ENCODE peak calls at places on chromosomes 3 and 15, in eight cellular contexts. V, F, B, Y, P, R, Q and H are unnamed samples.

GRCh38 chr15:66405007-66405406 is 18.3 kb downstream of the MAP2K1 start:
- DNase-seq in V (no peak), F (peak; percentile 16), B (no peak), Y (no peak), P (no peak), R (no peak), Q (no peak), H (no peak)

GRCh38 chr3:13866406-13866965 is 13.4 kb downstream of the WNT7A start:
- DNase-seq in V (no peak), F (no peak), B (no peak), Y (no peak), P (no peak), R (no peak), Q (no peak), H (peak; percentile 52)

GRCh38 chr15:95347846-95348245 is 982.7 kb upstream of the NR2F2 start:
- DNase-seq in V (no peak), F (peak; percentile 50), B (no peak), Y (no peak), P (no peak), R (no peak), Q (no peak), H (no peak)

GRCh38 chr3:125080077-125080476 is 24.3 kb upstream of the HEG1 start:
- DNase-seq in V (no peak), F (no peak), B (no peak), Y (no peak), P (no peak), R (no peak), Q (no peak), H (no peak)

GRCh38 chr3:155963557-155963956 is 93.1 kb downstream of the GMPS start:
- DNase-seq in V (peak; percentile 53), F (no peak), B (no peak), Y (no peak), P (no peak), R (no peak), Q (no peak), H (no peak)

GRCh38 chr15:73388256-73388781 is 19.6 kb upstream of the HCN4 start:
- DNase-seq in V (peak; percentile 77), F (peak; percentile 71), B (peak; percentile 47), Y (peak; percentile 44), P (peak; percentile 78), R (no peak), Q (no peak), H (no peak)

GRCh38 chr3:123374016-123374415 is 74.9 kb downstream of the ADCY5 start:
- DNase-seq in V (no peak), F (peak; percentile 26), B (peak; percentile 38), Y (no peak), P (no peak), R (no peak), Q (no peak), H (peak; percentile 14)

GRCh38 chr3:44795197-44795596 is 33.6 kb downstream of the KIF15 start:
- DNase-seq in V (peak; percentile 3), F (peak; percentile 51), B (no peak), Y (no peak), P (no peak), R (no peak), Q (no peak), H (no peak)

GRCh38 chr15:62894322-62895085 is 148.0 kb upstream of the TPM1 start:
- DNase-seq in V (no peak), F (peak; percentile 44), B (no peak), Y (no peak), P (no peak), R (no peak), Q (no peak), H (no peak)

GRCh38 chr3:197580253-197580691 is 24.5 kb upstream of the BDH1 start:
- DNase-seq in V (no peak), F (peak; percentile 72), B (no peak), Y (no peak), P (no peak), R (no peak), Q (no peak), H (no peak)

GRCh38 chr3:129461461-129462146 is 21.6 kb downstream of the IFT122 start:
- DNase-seq in V (peak; percentile 79), F (peak; percentile 10), B (no peak), Y (peak; percentile 83), P (no peak), R (no peak), Q (no peak), H (no peak)

GRCh38 chr3:183488343-183488742 is 59.9 kb upstream of the MCF2L2 start:
- DNase-seq in V (no peak), F (peak; percentile 21), B (no peak), Y (no peak), P (no peak), R (no peak), Q (no peak), H (no peak)

GRCh38 chr3:124964432-124964831 is 29.9 kb upstream of the MUC13 start:
- DNase-seq in V (peak; percentile 34), F (no peak), B (no peak), Y (no peak), P (no peak), R (no peak), Q (peak; percentile 34), H (no peak)

GRCh38 chr3:70090322-70090913 is 90.9 kb downstream of the SAMMSON start:
- DNase-seq in V (peak; percentile 35), F (no peak), B (no peak), Y (peak; percentile 13), P (no peak), R (no peak), Q (no peak), H (no peak)

GRCh38 chr3:39127296-39127906 is 19.9 kb downstream of the TTC21A start:
- DNase-seq in V (no peak), F (no peak), B (no peak), Y (no peak), P (no peak), R (no peak), Q (no peak), H (peak; percentile 71)

GRCh38 chr3:39122811-39123210 is 15.3 kb downstream of the TTC21A start:
- DNase-seq in V (no peak), F (no peak), B (no peak), Y (no peak), P (no peak), R (no peak), Q (no peak), H (no peak)

GRCh38 chr3:39126532-39127071 is 19.1 kb downstream of the TTC21A start:
- DNase-seq in V (peak; percentile 81), F (peak; percentile 89), B (no peak), Y (peak; percentile 74), P (no peak), R (no peak), Q (no peak), H (peak; percentile 56)

GRCh38 chr3:39125837-39126500 is 18.5 kb downstream of the TTC21A start:
- DNase-seq in V (peak; percentile 37), F (no peak), B (no peak), Y (peak; percentile 35), P (no peak), R (no peak), Q (no peak), H (peak; percentile 42)

DNA sequence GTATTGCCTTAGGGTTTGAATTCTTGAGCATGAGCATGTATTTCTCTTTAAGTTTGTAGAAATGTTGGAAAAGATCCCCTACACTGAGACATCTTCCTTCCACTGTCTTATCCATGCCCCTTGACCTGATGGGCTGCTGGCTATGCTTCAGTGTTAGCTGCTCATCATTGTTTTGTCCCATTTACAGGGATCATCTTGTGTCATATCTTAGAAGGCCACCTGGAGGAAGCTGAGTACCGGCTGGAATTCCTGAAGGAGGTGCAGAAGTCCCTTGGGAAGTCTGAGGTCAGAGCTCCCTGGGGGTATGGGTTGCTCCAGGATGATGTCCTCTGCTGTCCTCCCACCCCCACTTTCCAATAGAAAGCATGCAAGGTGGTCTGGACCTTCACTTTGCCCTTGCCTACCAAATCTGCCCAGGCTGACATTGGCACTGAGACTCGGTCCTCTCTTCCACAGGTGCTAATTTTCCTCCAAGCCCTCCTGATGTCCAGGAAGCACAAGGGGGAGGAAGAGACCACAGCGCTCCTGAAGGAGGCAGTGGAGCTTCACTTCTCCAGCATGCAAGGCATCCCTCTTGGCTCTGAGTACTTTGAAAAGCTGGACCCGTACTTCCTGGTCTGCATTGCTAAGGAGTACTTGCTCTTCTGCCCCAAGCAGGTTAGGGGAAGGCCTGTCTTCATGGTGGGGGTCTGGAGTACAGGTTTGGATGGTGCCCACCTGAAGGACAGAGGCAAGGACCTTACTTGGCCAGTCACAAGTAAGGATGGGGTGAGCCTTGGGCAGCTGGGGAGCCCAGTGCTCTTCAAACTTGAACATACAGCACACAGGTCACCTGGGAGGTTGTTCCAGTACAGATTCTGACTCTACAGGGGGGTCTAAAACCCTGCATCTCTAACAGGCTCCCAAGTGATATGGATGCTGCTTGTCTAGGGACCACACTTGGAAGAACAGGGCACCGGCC is 17.7 kb downstream of the TTC21A start:
- DNase-seq in V (peak; percentile 71), F (peak; percentile 77), B (no peak), Y (peak; percentile 57), P (peak; percentile 7), R (no peak), Q (no peak), H (peak; percentile 55)
- TF ChIP-seq CTCF in V (peak; percentile 52), F (peak; percentile 72), B (peak; percentile 27), Y (peak; percentile 64), P (peak; percentile 19), R (peak; percentile 54), Q (peak; percentile 58), H (no peak)

DNA sequence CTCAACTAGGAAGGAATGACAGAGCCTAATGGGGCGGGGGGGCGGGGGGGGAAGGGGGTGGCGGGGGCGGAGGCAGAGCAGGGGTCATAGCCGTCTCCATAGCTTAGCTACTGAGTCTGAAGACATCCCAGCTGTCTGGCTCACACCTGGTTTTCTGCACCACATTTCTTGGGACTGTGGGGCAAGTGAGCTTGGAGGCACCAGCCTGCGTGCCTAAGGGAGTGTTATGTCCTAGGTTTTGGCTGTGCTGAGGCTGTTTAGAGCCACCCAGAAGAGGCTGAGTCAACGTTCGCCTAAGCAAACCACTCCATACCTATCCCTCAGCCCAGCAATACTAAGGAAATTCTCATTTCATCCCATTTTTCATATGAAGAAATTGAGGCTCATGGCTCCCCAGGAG is 1.4 kb downstream of the IL17RD start:
- DNase-seq in V (no peak), F (peak; percentile 63), B (no peak), Y (no peak), P (no peak), R (no peak), Q (no peak), H (no peak)
- TF ChIP-seq CTCF in V (no peak), F (no peak), B (no peak), Y (no peak), P (no peak), R (no peak), Q (no peak), H (no peak)

DNA sequence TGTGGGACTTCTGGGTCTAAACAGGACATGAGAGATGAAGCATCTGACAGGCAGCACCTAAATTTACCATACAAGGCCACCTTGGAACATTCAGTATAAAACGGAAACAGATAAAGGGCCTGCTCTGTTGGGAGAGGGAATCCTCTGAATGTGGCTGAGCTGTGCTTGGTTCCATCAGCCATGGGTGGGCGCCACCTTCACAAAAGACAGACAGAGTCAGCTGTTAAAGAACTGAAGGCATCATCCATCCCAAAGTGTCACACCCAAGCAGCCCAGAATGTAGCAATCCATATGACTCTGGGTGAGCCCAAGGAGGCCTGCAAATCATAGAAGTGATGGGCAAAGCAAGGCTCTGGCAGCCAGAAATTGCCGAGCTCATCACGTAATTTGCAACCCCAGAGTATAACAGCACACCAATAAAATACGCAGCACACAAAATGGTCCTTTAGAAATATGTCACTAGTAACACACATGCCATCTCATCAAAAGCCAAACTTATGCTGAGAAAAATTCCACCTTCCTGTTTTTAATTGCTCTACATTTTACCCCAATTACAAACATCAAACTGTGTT is 24.8 kb upstream of the RBP1 start:
- DNase-seq in V (peak; percentile 13), F (peak; percentile 83), B (no peak), Y (no peak), P (no peak), R (no peak), Q (no peak), H (no peak)
- TF ChIP-seq CTCF in V (peak; percentile 22), F (peak; percentile 74), B (no peak), Y (peak; percentile 40), P (peak; percentile 41), R (no peak), Q (no peak), H (no peak)

GRCh38 chr3:62184559-62184958 is 188.8 kb downstream of the FEZF2 start:
- DNase-seq in V (peak; percentile 43), F (no peak), B (no peak), Y (peak; percentile 24), P (no peak), R (no peak), Q (no peak), H (no peak)
- TF ChIP-seq CTCF in V (no peak), F (no peak), B (no peak), Y (no peak), P (no peak), R (no peak), Q (no peak), H (no peak)